ENCODE peak calls at places on chromosomes 2 and 18, in five cellular contexts. D is PC-3, W is astrocyte, F is heart right ventricle, I is fibroblast of lung. M is an unnamed sample.

GRCh38 chr18:45874501-45875184 is 49.2 kb downstream of the SIGLEC15 start:
- DNase-seq in D (no peak), W (peak; percentile 42), F (no peak), I (peak; percentile 56), M (no peak)

GRCh38 chr2:133324150-133324561 is 244.1 kb downstream of the NCKAP5 start:
- DNase-seq in D (peak; percentile 86), W (peak; percentile 79), F (no peak), I (peak; percentile 84), M (peak; percentile 11)

GRCh38 chr18:68797901-68798300 is at the start of gene CCDC102B:
- DNase-seq in D (peak; percentile 52), W (peak; percentile 65), F (no peak), I (peak; percentile 67), M (no peak)

GRCh38 chr2:66851449-66851872 is 416.5 kb downstream of the MEIS1 start:
- DNase-seq in D (peak; percentile 18), W (peak; percentile 91), F (no peak), I (peak; percentile 93), M (no peak)

GRCh38 chr2:158142568-158143332 is 41.1 kb downstream of the UPP2 start:
- DNase-seq in D (no peak), W (peak; percentile 40), F (no peak), I (peak; percentile 48), M (no peak)

GRCh38 chr2:143263045-143263625 is 133.9 kb downstream of the ARHGAP15 start:
- DNase-seq in D (peak; percentile 15), W (no peak), F (no peak), I (peak; percentile 17), M (no peak)

GRCh38 chr18:39455300-39455699 is 1889.7 kb upstream of the CELF4 start:
- DNase-seq in D (peak; percentile 50), W (peak; percentile 46), F (no peak), I (peak; percentile 62), M (peak; percentile 35)

GRCh38 chr2:96665083-96665569 is 22.6 kb downstream of the FER1L5 start:
- DNase-seq in D (peak; percentile 89), W (peak; percentile 98), F (no peak), I (peak; percentile 99), M (peak; percentile 96)

GRCh38 chr2:24749069-24749691 is 44.0 kb downstream of the PTRHD1 start:
- DNase-seq in D (no peak), W (no peak), F (no peak), I (no peak), M (no peak)

GRCh38 chr18:13290856-13291271 is 72.3 kb downstream of the LDLRAD4 start:
- DNase-seq in D (no peak), W (no peak), F (no peak), I (no peak), M (no peak)

GRCh38 chr2:27735263-27735904 is 36.1 kb upstream of the MRPL33 start:
- DNase-seq in D (no peak), W (peak; percentile 73), F (peak; percentile 88), I (peak; percentile 85), M (peak; percentile 63)

GRCh38 chr2:82650038-82650437 is 1809.0 kb downstream of the SUCLG1 start:
- DNase-seq in D (no peak), W (no peak), F (no peak), I (no peak), M (peak; percentile 3)

GRCh38 chr18:55833543-55833942 is 245.6 kb upstream of the TCF4 start:
- DNase-seq in D (peak; percentile 98), W (peak; percentile 99), F (no peak), I (peak; percentile 99), M (peak; percentile 77)

GRCh38 chr2:188786368-188786781 is 187.8 kb upstream of the COL3A1 start:
- DNase-seq in D (peak; percentile 51), W (peak; percentile 87), F (peak; percentile 39), I (peak; percentile 90), M (peak; percentile 22)

GRCh38 chr2:99645960-99646359 is 156.1 kb upstream of the REV1 start:
- DNase-seq in D (no peak), W (no peak), F (no peak), I (no peak), M (no peak)

GRCh38 chr2:119644186-119644585 is 34.8 kb upstream of the TMEM177 start:
- DNase-seq in D (no peak), W (peak; percentile 58), F (no peak), I (peak; percentile 70), M (no peak)

GRCh38 chr18:4987452-4988405 is 209.3 kb downstream of the AKAIN1 start:
- DNase-seq in D (no peak), W (no peak), F (no peak), I (no peak), M (no peak)

GRCh38 chr2:20490300-20491181 is 43.7 kb downstream of the RHOB start:
- DNase-seq in D (no peak), W (peak; percentile 99), F (no peak), I (peak; percentile 99), M (no peak)

GRCh38 chr2:128756372-128756730 is 437.7 kb upstream of the HS6ST1 start:
- DNase-seq in D (no peak), W (no peak), F (no peak), I (no peak), M (no peak)

GRCh38 chr2:233813236-233814062 is 35.3 kb downstream of the MROH2A start:
- DNase-seq in D (no peak), W (no peak), F (no peak), I (no peak), M (no peak)

GRCh38 chr2:120034616-120035015 is 21.7 kb downstream of the EPB41L5 start:
- DNase-seq in D (no peak), W (no peak), F (no peak), I (no peak), M (no peak)

GRCh38 chr2:105576050-105576439 is 168.7 kb upstream of the NCK2 start:
- DNase-seq in D (no peak), W (no peak), F (no peak), I (no peak), M (no peak)

GRCh38 chr18:5413447-5413846 is 117.9 kb upstream of the ZBTB14 start:
- DNase-seq in D (no peak), W (no peak), F (no peak), I (no peak), M (no peak)

GRCh38 chr2:52311862-52312261 is 1279.9 kb upstream of the NRXN1 start:
- DNase-seq in D (no peak), W (no peak), F (no peak), I (no peak), M (no peak)
- TF ChIP-seq CTCF in D (no peak), W (no peak), F (no peak), I (no peak), M (no peak)

GRCh38 chr2:230932556-230933511 is 7.8 kb upstream of the GPR55 start:
- DNase-seq in D (no peak), W (no peak), F (peak; percentile 53), I (no peak), M (no peak)
- H3K27ac ChIP-seq in D (no peak overlapping the region), W (no peak overlapping the region), F (peak overlapping the region; percentile 23), I (no peak overlapping the region), M (no peak overlapping the region)

GRCh38 chr2:214966420-214966819 is 156.9 kb upstream of the BARD1 start:
- DNase-seq in D (no peak), W (no peak), F (no peak), I (no peak), M (no peak)

DNA sequence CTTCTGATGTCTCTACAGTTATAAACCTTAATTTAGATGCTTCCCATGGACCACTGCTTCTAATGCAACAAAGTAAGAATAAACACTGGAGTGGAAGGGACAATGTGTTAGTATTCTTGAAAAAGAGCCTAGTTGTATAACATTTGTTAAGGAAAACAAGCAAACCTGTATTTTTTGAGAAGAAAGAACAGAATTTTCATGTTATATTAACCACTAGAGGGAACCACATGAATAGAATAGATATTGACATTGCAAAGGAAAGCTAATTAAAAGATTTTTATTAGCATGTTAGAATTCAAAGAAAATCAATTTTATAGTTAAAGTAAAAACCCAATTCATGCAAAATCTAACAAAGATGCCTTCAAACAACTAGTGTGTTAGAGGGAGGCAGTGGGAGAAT is 151.2 kb upstream of the BARD1 start:
- DNase-seq in D (peak; percentile 42), W (no peak), F (no peak), I (no peak), M (peak; percentile 2)
- TF ChIP-seq CTCF in D (peak; percentile 70), W (peak; percentile 21), F (no peak), I (no peak), M (peak; percentile 35)

GRCh38 chr2:48529676-48530032 is 300 bp upstream of the STON1 start:
- DNase-seq in D (no peak), W (no peak), F (no peak), I (no peak), M (no peak)
- H3K27ac ChIP-seq in D (no peak overlapping the region), W (peak overlapping the region; percentile 37), F (no peak overlapping the region), I (no peak overlapping the region), M (peak overlapping the region; percentile 72)

M was measured in RWPE1.